ENCODE peak calls at places on chromosomes 12 and 14, in seven cellular contexts. X, A, K, I, U, S and B are unnamed samples.

GRCh38 chr12:5473076-5473475 is 41.2 kb downstream of the NTF3 start:
- DNase-seq in X (no peak), A (no peak), K (no peak), I (no peak), U (no peak), S (no peak), B (no peak)

GRCh38 chr12:102562836-102563425 is 82.6 kb upstream of the IGF1 start:
- DNase-seq in X (no peak), A (no peak), K (no peak), I (no peak), U (no peak), S (no peak), B (no peak)

GRCh38 chr12:58310828-58311273 is 369.5 kb downstream of the ATP23 start:
- DNase-seq in X (no peak), A (no peak), K (peak; percentile 96), I (no peak), U (no peak), S (no peak), B (peak; percentile 85)

GRCh38 chr14:94571950-94572349 is 9.3 kb upstream of the SERPINA5 start:
- DNase-seq in X (no peak), A (no peak), K (no peak), I (no peak), U (no peak), S (no peak), B (no peak)

GRCh38 chr14:33401326-33401725 is 462.6 kb downstream of the NPAS3 start:
- DNase-seq in X (no peak), A (no peak), K (peak; percentile 7), I (no peak), U (no peak), S (no peak), B (no peak)

GRCh38 chr12:85441740-85442139 is 161.7 kb downstream of the ALX1 start:
- DNase-seq in X (no peak), A (no peak), K (peak; percentile 33), I (no peak), U (no peak), S (no peak), B (no peak)

GRCh38 chr12:39931231-39931630 is 174.7 kb downstream of the SLC2A13 start:
- DNase-seq in X (no peak), A (peak; percentile 27), K (no peak), I (no peak), U (no peak), S (no peak), B (no peak)

GRCh38 chr12:46342562-46343033 is 30.0 kb downstream of the SLC38A2 start:
- DNase-seq in X (no peak), A (peak; percentile 15), K (peak; percentile 73), I (peak; percentile 33), U (no peak), S (peak; percentile 31), B (no peak)

GRCh38 chr14:52044791-52045522 is 23.9 kb downstream of the NID2 start:
- DNase-seq in X (no peak), A (no peak), K (peak; percentile 90), I (no peak), U (no peak), S (no peak), B (no peak)

GRCh38 chr14:52046376-52046917 is 22.4 kb downstream of the NID2 start:
- DNase-seq in X (no peak), A (no peak), K (no peak), I (no peak), U (no peak), S (no peak), B (no peak)

GRCh38 chr14:52040598-52040997 is 28.3 kb downstream of the NID2 start:
- DNase-seq in X (no peak), A (no peak), K (no peak), I (no peak), U (no peak), S (no peak), B (no peak)

GRCh38 chr14:52042371-52043037 is 26.4 kb downstream of the NID2 start:
- DNase-seq in X (no peak), A (no peak), K (no peak), I (no peak), U (no peak), S (no peak), B (no peak)

DNA sequence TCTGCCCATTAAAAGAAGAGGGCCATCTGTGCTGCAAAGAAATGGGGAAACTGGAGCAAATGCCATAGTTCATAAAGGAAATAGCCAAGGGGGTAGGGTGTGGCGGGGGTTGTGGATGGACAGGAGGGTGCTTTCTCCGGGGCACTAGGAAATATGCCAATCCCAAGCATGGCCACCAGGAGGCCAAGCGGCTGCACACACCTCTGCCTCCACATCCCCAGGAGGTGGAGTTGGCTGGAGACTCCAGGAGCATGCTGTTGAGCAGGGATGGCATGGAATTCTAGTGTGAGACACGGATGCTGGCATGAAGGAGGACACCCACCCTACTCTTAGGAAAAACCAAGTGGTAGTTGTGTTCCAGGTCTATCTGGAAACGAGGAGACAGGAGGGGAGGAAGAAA is 25.2 kb downstream of the NID2 start:
- DNase-seq in X (peak; percentile 55), A (peak; percentile 49), K (peak; percentile 63), I (no peak), U (no peak), S (no peak), B (no peak)
- TF ChIP-seq CTCF in X (peak; percentile 57), A (peak; percentile 42), K (peak; percentile 76), I (no peak), U (peak; percentile 45), S (peak; percentile 50), B (peak; percentile 76)

DNA sequence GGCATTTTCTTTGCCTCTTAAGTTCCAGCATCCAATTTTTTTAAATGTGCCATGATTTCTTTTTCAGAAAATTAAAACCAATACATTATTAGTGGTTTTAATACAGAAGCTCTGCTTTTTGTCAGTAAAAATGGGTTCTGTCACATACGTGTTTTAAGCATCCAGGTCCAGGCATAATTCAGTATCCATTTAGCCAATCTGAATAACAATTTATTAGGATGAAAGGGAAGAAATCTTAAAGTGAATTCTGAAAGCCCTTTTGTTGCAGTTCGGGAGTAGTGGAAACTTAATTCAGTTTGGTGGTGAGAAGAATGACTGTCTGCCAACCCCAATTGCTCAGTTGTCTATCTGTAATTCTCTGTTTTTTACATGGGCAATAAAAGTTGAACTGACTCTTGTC is 7.2 kb downstream of the XPOT start:
- DNase-seq in X (no peak), A (no peak), K (no peak), I (no peak), U (no peak), S (no peak), B (no peak)
- H3K36me3 ChIP-seq in X (peaks cover 59% of the 10 kb centered on the region), A (no peaks in the 10 kb centered on the region), K (peaks cover 55% of the 10 kb centered on the region), I (no peaks in the 10 kb centered on the region), U (peaks cover 41% of the 10 kb centered on the region), S (peaks cover 61% of the 10 kb centered on the region), B (peaks cover 4% of the 10 kb centered on the region)

GRCh38 chr12:113105606-113106271 is 29.8 kb downstream of the RASAL1 start:
- DNase-seq in X (no peak), A (no peak), K (no peak), I (no peak), U (no peak), S (no peak), B (no peak)
- TF ChIP-seq CTCF in X (no peak), A (no peak), K (no peak), I (no peak), U (no peak), S (no peak), B (no peak)

GRCh38 chr12:109966531-109966930 is 29.6 kb downstream of the GIT2 start:
- DNase-seq in X (no peak), A (no peak), K (no peak), I (no peak), U (no peak), S (no peak), B (no peak)
- H3K36me3 ChIP-seq in X (peaks cover 21% of the 10 kb centered on the region), A (no peaks in the 10 kb centered on the region), K (peaks cover 13% of the 10 kb centered on the region), I (no peaks in the 10 kb centered on the region), U (peaks cover 84% of the 10 kb centered on the region), S (peaks cover 69% of the 10 kb centered on the region), B (no peaks in the 10 kb centered on the region)

GRCh38 chr12:49227701-49228100 is 37.2 kb upstream of the TUBA1C start:
- DNase-seq in X (no peak), A (no peak), K (no peak), I (no peak), U (no peak), S (no peak), B (no peak)

GRCh38 chr12:49223590-49224369 is 34.9 kb upstream of the TUBA1A start:
- DNase-seq in X (no peak), A (no peak), K (no peak), I (no peak), U (no peak), S (no peak), B (no peak)

GRCh38 chr12:49223122-49223521 is 34.2 kb upstream of the TUBA1A start:
- DNase-seq in X (no peak), A (no peak), K (no peak), I (no peak), U (no peak), S (no peak), B (no peak)

GRCh38 chr12:49228653-49229052 is 36.2 kb upstream of the TUBA1C start:
- DNase-seq in X (no peak), A (no peak), K (no peak), I (no peak), U (no peak), S (no peak), B (no peak)

DNA sequence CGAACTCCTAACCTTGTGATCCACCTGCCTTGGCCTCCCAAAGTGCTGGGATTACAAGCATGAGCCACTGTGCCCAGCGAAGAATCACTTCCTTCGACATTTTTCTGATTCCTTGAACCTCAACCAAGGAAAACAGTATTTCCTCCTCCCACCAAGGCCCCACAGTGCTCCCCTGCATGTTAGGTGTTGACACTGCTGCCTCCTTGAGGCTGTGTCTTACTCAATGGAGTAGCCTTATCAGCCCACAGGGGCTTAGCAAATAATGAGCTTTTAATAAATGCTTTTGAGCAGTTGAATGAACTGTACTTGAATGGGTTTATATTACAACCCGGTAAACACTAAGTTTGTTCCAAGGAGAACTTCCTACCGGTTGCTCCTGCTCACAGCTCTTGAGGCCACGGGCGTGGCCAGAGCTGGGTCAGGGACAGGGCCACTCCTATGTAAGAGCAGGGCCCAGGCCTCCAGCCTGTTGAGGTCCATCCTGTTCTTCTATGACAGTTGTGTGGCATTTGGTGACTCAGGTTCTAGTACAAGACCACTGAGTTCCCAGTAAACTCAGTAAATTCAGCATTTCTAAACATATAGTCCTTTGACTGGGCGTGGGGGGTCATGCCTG is 36.8 kb upstream of the TUBA1A start:
- DNase-seq in X (no peak), A (peak; percentile 21), K (peak; percentile 47), I (no peak), U (no peak), S (no peak), B (no peak)
- TF ChIP-seq CTCF in X (peak; percentile 29), A (no peak), K (no peak), I (no peak), U (no peak), S (no peak), B (peak; percentile 2)